ENCODE peak calls at places on chromosome X, in four cellular contexts. K is K562, X is HepG2, E is GM12878. C is an unnamed sample.

GRCh38 chrX:17769701-17770269 is 32.5 kb downstream of the SCML1 start:
- DNase-seq in K (no peak), X (no peak), E (no peak), C (no peak)

GRCh38 chrX:152895724-152896420 is 2.0 kb upstream of the ZNF185 start:
- DNase-seq in K (no peak), X (no peak), E (no peak), C (no peak)

GRCh38 chrX:109911046-109911445 is 91.9 kb upstream of the TMEM164 start:
- DNase-seq in K (no peak), X (no peak), E (no peak), C (no peak)

GRCh38 chrX:87475793-87476192 is 41.8 kb upstream of the KLHL4 start:
- DNase-seq in K (no peak), X (no peak), E (no peak), C (no peak)

GRCh38 chrX:123859409-123859827 is 435 bp upstream of the XIAP start:
- DNase-seq in K (no peak), X (no peak), E (peak), C (no peak)

GRCh38 chrX:30643313-30643821 is 9.9 kb upstream of the GK start:
- DNase-seq in K (no peak), X (peak), E (no peak), C (no peak)

GRCh38 chrX:39070009-39070408 is 268.8 kb downstream of the MID1IP1 start:
- DNase-seq in K (no peak), X (no peak), E (no peak), C (no peak)

GRCh38 chrX:31420711-31421151 is 348.9 kb upstream of the FTHL17 start:
- DNase-seq in K (no peak), X (no peak), E (no peak), C (no peak)

GRCh38 chrX:102042706-102043325 is 82.7 kb upstream of the TCEAL2 start:
- DNase-seq in K (no peak), X (no peak), E (no peak), C (no peak)

GRCh38 chrX:39749135-39749534 is 348.6 kb downstream of the BCOR start:
- DNase-seq in K (no peak), X (no peak), E (no peak), C (no peak)

GRCh38 chrX:53374923-53375322 is 47.5 kb downstream of the SMC1A start:
- DNase-seq in K (peak), X (no peak), E (no peak), C (no peak)

GRCh38 chrX:139825618-139826017 is 107.2 kb downstream of the ATP11C start:
- DNase-seq in K (no peak), X (no peak), E (no peak), C (no peak)

GRCh38 chrX:84469226-84469625 is 33.0 kb downstream of the HDX start:
- DNase-seq in K (no peak), X (no peak), E (no peak), C (no peak)

GRCh38 chrX:134374294-134374693 is 85.7 kb upstream of the HPRT1 start:
- DNase-seq in K (no peak), X (no peak), E (no peak), C (no peak)
- TF ChIP-seq SP1 in K (no peak), X (no peak), E (no peak), C (no peak)

GRCh38 chrX:13440166-13440565 is 120.3 kb upstream of the ATXN3L start:
- DNase-seq in K (no peak), X (no peak), E (no peak), C (no peak)
- TF ChIP-seq BHLHE40 in K (no peak), X (no peak), E (no peak), C (no peak)

DNA sequence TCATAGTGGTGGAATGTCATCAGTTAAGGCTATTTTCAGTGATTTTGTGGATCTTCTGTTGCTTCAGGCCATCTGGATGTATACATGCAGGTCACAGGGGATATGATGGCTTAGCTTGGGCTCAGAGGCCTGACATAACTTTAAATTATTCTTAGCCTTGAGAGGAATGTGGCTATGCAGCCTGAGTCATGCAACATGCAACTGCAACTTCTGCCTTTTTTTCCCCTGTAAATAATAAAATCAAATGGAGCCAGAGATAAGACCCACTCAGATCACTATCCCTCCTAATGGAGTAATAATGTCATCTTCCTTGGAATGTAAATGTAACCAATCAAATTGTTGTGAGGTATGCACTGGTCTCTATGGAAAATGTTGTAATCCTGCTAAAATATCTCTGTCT is 54.8 kb downstream of the MAGEB17 start:
- DNase-seq in K (no peak), X (no peak), E (no peak), C (no peak)
- TF ChIP-seq FOXK2 in K (no peak), X (no peak), E (no peak), C (no peak)

DNA sequence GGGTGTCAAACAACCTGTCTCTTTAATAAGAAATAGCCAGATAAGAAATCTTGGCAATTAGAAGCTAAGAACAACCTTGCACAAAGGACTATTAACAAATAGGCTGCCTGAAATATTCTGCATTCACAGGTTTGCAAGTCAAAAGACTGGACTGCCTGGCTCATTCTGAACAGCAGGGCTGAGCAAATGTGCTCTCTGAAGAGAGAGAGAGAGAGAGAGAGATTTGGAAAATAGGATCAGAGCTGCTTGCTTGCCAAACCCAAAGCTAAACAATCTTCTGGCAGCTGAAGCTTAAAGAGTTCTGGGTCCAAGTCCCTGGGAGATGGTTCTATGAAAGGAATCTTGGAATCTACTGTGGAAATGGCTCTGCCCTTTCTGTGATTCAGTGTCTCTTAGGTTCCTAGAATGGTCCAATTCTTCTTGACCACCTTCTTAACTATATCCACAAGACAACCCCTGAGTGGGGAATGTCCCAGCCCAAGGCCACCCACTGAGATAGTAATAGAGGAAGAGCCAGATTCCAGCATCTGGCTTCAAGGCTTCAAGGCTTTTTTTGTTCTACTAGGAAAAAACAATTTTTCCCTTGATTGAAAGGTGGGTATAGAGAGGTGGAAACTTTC is 66.1 kb upstream of the EFNB1 start:
- DNase-seq in K (no peak), X (no peak), E (no peak), C (no peak)
- TF ChIP-seq SP1 in K (no peak), X (no peak), E (no peak), C (no peak)

DNA sequence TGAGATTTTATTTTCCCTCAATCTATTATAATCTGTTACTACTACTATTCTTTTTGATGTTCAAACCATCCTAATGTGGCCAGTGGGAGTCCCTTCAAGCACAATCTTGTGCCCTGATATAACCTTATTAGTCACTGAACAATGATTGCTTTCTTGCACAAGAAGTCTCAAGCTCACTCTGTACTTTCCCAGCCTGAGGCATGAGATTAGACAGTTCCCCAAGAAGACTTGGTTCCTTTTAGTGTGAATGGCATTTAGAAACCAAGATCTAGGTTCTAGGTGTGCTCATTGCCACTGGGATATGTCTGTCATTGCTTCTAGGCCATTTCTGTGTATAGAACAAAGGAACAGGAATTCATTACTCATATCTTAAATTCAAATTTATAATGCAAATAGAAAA is 28.0 kb upstream of the RBM41 start:
- DNase-seq in K (no peak), X (no peak), E (no peak), C (no peak)
- TF ChIP-seq BHLHE40 in K (no peak), X (no peak), E (no peak), C (no peak)

GRCh38 chrX:112066813-112067212 is 15.8 kb downstream of the TRPC5 start:
- DNase-seq in K (no peak), X (no peak), E (peak), C (no peak)

GRCh38 chrX:112067601-112068000 is 15.0 kb downstream of the TRPC5 start:
- DNase-seq in K (no peak), X (no peak), E (no peak), C (no peak)

DNA sequence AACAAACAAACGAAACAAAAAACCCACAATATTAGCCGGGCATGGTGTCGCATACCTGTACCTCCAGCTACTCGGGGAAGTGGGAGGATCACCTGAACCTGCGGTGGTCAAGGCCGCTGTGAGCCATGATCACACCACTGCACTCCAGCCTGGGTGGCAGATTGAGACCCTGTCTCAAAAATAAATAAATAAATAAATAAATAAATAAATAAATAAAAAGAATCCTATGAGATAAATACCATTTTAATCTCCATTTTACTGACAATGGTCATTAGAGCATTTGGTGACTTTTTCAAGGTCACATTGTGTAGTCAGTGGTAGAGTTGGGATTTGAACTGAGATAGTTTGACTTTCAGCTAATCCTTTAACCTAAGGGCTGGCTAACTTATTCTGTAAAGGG is 11.4 kb downstream of the TRPC5 start:
- DNase-seq in K (no peak), X (no peak), E (no peak), C (no peak)
- TF ChIP-seq FOXK2 in K (no peak), X (no peak), E (no peak), C (no peak)

DNA sequence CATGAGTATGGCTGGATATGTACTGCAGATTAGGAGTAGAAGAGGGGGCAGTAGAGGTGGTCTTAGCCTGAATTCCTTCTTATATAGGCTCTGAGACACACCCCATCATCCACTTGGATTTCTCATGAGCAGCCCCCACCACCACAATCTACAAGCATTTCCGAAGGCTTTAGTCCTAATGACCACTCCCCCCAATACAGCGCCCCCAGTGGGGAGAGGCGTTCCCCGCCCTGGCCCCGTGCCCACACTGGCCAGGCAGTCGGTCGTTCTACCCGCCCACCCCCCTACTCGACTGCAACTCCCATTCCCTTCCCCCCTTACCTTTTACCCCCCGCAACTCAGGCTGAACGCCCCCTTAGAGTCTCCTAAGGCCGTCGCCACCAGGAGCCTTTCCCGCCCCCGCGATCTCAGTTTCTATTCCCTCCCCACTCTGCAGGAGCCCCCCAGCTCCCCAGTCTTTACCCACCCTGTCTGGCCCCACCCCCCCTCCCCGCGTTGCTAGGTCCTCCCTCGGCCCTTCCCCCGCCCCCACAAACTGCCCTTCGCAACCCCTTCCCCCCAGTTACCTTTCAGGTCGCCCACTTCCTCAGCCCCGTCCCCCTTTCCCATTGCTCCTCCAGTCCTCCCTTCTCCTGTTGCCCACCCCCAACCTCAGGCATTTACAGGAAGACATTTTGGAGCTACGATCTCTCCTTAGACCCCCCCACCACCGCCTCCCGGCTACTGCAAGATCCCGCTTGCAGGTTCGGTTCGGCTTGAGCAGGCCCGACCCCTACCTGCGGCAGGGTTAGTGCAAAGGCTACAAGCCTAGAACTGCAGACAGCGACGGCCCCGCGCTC is 468 bp downstream of the ZMYM3 start:
- DNase-seq in K (peak), X (peak), E (no peak), C (peak)
- TF ChIP-seq SP1 in K (no peak), X (no peak), E (no peak), C (no peak)

GRCh38 chrX:115324194-115324593 is 34.7 kb downstream of the LUZP4 start:
- DNase-seq in K (no peak), X (no peak), E (no peak), C (no peak)
- TF ChIP-seq BHLHE40 in K (no peak), X (no peak), E (no peak), C (no peak)

DNA sequence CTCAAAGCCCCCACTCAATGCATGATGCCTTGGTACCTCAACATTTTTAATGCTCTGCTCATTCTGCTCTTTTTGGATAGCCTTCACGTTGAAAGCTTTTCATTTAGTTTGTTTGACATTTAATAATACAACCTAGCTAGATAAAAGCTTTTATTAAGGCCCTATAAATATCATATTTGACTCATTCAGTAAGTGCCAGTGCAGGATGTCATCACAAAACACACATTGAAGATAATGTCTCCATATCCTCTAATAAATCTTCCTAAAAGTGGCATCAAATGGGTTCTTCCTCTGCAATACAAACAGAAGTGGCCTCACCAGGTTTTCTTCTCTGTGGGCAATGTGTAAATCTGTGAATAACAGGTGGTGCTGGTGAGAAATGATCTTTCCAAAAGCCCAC is 12.0 kb upstream of the PCYT1B start:
- DNase-seq in K (no peak), X (no peak), E (no peak), C (no peak)
- TF ChIP-seq FOXK2 in K (no peak), X (no peak), E (no peak), C (no peak)

C was measured in HEK293T.